ENCODE peak calls at places on chromosomes 12 and 14, in four cellular contexts. One of them, this sample, is unnamed.

GRCh38 chr14:44966601-44967336 is 4.8 kb downstream of the TOGARAM1 start:
- DNase-seq in omental fat pad: no peak
- DNase-seq in ELF-1: no peak
- DNase-seq in H7: no peak
- DNase-seq in this sample: no peak

GRCh38 chr12:66127695-66128094 is 2.9 kb downstream of the LLPH start:
- DNase-seq in omental fat pad: no peak
- DNase-seq in ELF-1: no peak
- DNase-seq in H7: no peak
- DNase-seq in this sample: no peak

GRCh38 chr14:23137221-23138172 is 18.4 kb upstream of the CEBPE start:
- DNase-seq in omental fat pad: no peak
- DNase-seq in ELF-1: no peak
- DNase-seq in H7: no peak
- DNase-seq in this sample: no peak

GRCh38 chr12:13197526-13198141 is 1.1 kb downstream of the EMP1 start:
- DNase-seq in omental fat pad: no peak
- DNase-seq in ELF-1: no peak
- DNase-seq in H7: no peak
- DNase-seq in this sample: no peak

GRCh38 chr12:94173660-94174265 is 25.4 kb downstream of the PLXNC1 start:
- DNase-seq in omental fat pad: no peak
- DNase-seq in ELF-1: no peak
- DNase-seq in H7: no peak
- DNase-seq in this sample: no peak

GRCh38 chr14:49641697-49642129 is 6.7 kb upstream of the DNAAF2 start:
- DNase-seq in omental fat pad: no peak
- DNase-seq in ELF-1: no peak
- DNase-seq in H7: no peak
- DNase-seq in this sample: no peak

GRCh38 chr12:7444076-7444475 is at the start of gene CD163L1:
- DNase-seq in omental fat pad: no peak
- DNase-seq in ELF-1: no peak
- DNase-seq in H7: no peak
- DNase-seq in this sample: no peak

GRCh38 chr12:53050426-53051057 is 677 bp downstream of the TNS2 start:
- DNase-seq in omental fat pad: no peak
- DNase-seq in ELF-1: no peak
- DNase-seq in H7: peak
- DNase-seq in this sample: peak

GRCh38 chr14:39459795-39460478 is 27.7 kb upstream of the FBXO33 start:
- DNase-seq in omental fat pad: no peak
- DNase-seq in ELF-1: no peak
- DNase-seq in H7: no peak
- DNase-seq in this sample: no peak

GRCh38 chr14:100680439-100681051 is 46.1 kb upstream of the DLK1 start:
- DNase-seq in omental fat pad: no peak
- DNase-seq in ELF-1: no peak
- DNase-seq in H7: peak
- DNase-seq in this sample: no peak

GRCh38 chr14:70416717-70417349 is at the start of gene SYNJ2BP:
- DNase-seq in omental fat pad: no peak
- DNase-seq in ELF-1: peak
- DNase-seq in H7: peak
- DNase-seq in this sample: peak

GRCh38 chr12:15754233-15754632 is 35.0 kb downstream of the EPS8 start:
- DNase-seq in omental fat pad: no peak
- DNase-seq in ELF-1: no peak
- DNase-seq in H7: no peak
- DNase-seq in this sample: no peak

GRCh38 chr14:85595981-85596380 is 66.0 kb downstream of the FLRT2 start:
- DNase-seq in omental fat pad: no peak
- DNase-seq in ELF-1: no peak
- DNase-seq in H7: no peak
- DNase-seq in this sample: no peak

GRCh38 chr12:52368494-52368893 is 1.2 kb upstream of the KRT85 start:
- DNase-seq in omental fat pad: no peak
- DNase-seq in ELF-1: no peak
- DNase-seq in H7: no peak
- DNase-seq in this sample: no peak

GRCh38 chr14:64899958-64900357 is 14.3 kb upstream of the CHURC1 start:
- DNase-seq in omental fat pad: no peak
- DNase-seq in ELF-1: no peak
- DNase-seq in H7: no peak
- DNase-seq in this sample: no peak

GRCh38 chr12:127677537-127678131 is 589.3 kb upstream of the TMEM132C start:
- DNase-seq in omental fat pad: peak
- DNase-seq in ELF-1: peak
- DNase-seq in H7: peak
- DNase-seq in this sample: no peak

GRCh38 chr14:25032092-25032784 is 17.7 kb downstream of the STXBP6 start:
- DNase-seq in omental fat pad: no peak
- DNase-seq in ELF-1: no peak
- DNase-seq in H7: peak
- DNase-seq in this sample: no peak

GRCh38 chr14:77311217-77311616 is 9.5 kb downstream of the POMT2 start:
- DNase-seq in omental fat pad: no peak
- DNase-seq in ELF-1: no peak
- DNase-seq in H7: no peak
- DNase-seq in this sample: no peak

GRCh38 chr12:94763461-94763860 is 113.1 kb upstream of the TMCC3 start:
- DNase-seq in omental fat pad: no peak
- DNase-seq in ELF-1: no peak
- DNase-seq in H7: no peak
- DNase-seq in this sample: no peak

GRCh38 chr14:74275265-74275841 is 27.4 kb downstream of the ABCD4 start:
- DNase-seq in omental fat pad: no peak
- DNase-seq in ELF-1: peak
- DNase-seq in H7: no peak
- DNase-seq in this sample: no peak

GRCh38 chr12:83574142-83574541 is 887.4 kb downstream of the TMTC2 start:
- DNase-seq in omental fat pad: no peak
- DNase-seq in ELF-1: no peak
- DNase-seq in H7: no peak
- DNase-seq in this sample: no peak

GRCh38 chr12:89709994-89710872 is 1.6 kb upstream of the ATP2B1 start:
- DNase-seq in omental fat pad: peak
- DNase-seq in ELF-1: no peak
- DNase-seq in H7: no peak
- DNase-seq in this sample: peak

GRCh38 chr14:58107947-58108552 is 44.0 kb downstream of the ARMH4 start:
- DNase-seq in omental fat pad: no peak
- DNase-seq in ELF-1: no peak
- DNase-seq in H7: peak
- DNase-seq in this sample: no peak

GRCh38 chr12:3158851-3159465 is 81.8 kb downstream of the TSPAN9 start:
- DNase-seq in omental fat pad: no peak
- DNase-seq in ELF-1: no peak
- DNase-seq in H7: no peak
- DNase-seq in this sample: no peak

GRCh38 chr14:20460458-20461229 is 590 bp downstream of the PIP4P1 start:
- DNase-seq in omental fat pad: no peak
- DNase-seq in ELF-1: no peak
- DNase-seq in H7: peak
- DNase-seq in this sample: no peak

GRCh38 chr14:50001146-50001998 is 108.5 kb downstream of the ARF6 start:
- DNase-seq in omental fat pad: no peak
- DNase-seq in ELF-1: peak
- DNase-seq in H7: peak
- DNase-seq in this sample: peak

This sample was measured in natural killer cell treated with Interleukin-12 subunit alpha and Interleukin-12 subunit beta and Interleukin-15 and Interleukin-18, amount 100 ng/mL, for 72 hours.